ENCODE peak calls at places on chromosome 2, in eight cellular contexts. One of them, this sample, is unnamed.

GRCh38 chr2:146412625-146413024 is 1432.2 kb upstream of the ACVR2A start:
- DNase-seq in LHCN-M2: no peak
- DNase-seq in GF-D8: no peak
- DNase-seq in BJ: no peak
- DNase-seq in T-helper 9 cell: no peak
- DNase-seq in HT1080: no peak
- DNase-seq in T1000: no peak
- DNase-seq in activated T-cell treated with anti-CD3 and anti-CD28 coated beads, Interleukin-2, amount 50 U/mL, for 72 hours: no peak
- DNase-seq in this sample: no peak

GRCh38 chr2:61493523-61493942 is 22.6 kb upstream of the USP34 start:
- DNase-seq in BJ: no peak
- DNase-seq in LHCN-M2: peak
- DNase-seq in activated T-cell treated with anti-CD3 and anti-CD28 coated beads, Interleukin-2, amount 50 U/mL, for 72 hours: peak
- DNase-seq in T-helper 9 cell: no peak
- DNase-seq in HT1080: peak
- DNase-seq in T1000: no peak
- DNase-seq in GF-D8: no peak
- DNase-seq in this sample: no peak

GRCh38 chr2:127086800-127087737 is 19.9 kb downstream of the BIN1 start:
- DNase-seq in BJ: no peak
- DNase-seq in GF-D8: peak
- DNase-seq in activated T-cell treated with anti-CD3 and anti-CD28 coated beads, Interleukin-2, amount 50 U/mL, for 72 hours: no peak
- DNase-seq in T1000: no peak
- DNase-seq in T-helper 9 cell: no peak
- DNase-seq in LHCN-M2: no peak
- DNase-seq in HT1080: peak
- DNase-seq in this sample: peak

GRCh38 chr2:44997948-44998347 is 11.3 kb downstream of the SIX2 start:
- DNase-seq in T1000: no peak
- DNase-seq in BJ: no peak
- DNase-seq in LHCN-M2: peak
- DNase-seq in activated T-cell treated with anti-CD3 and anti-CD28 coated beads, Interleukin-2, amount 50 U/mL, for 72 hours: no peak
- DNase-seq in GF-D8: no peak
- DNase-seq in HT1080: no peak
- DNase-seq in T-helper 9 cell: no peak
- DNase-seq in this sample: no peak

GRCh38 chr2:167943877-167944276 is 303.5 kb downstream of the STK39 start:
- DNase-seq in activated T-cell treated with anti-CD3 and anti-CD28 coated beads, Interleukin-2, amount 50 U/mL, for 72 hours: no peak
- DNase-seq in HT1080: no peak
- DNase-seq in GF-D8: no peak
- DNase-seq in BJ: no peak
- DNase-seq in T1000: no peak
- DNase-seq in T-helper 9 cell: no peak
- DNase-seq in LHCN-M2: peak
- DNase-seq in this sample: no peak

GRCh38 chr2:176599796-176600485 is 330.7 kb downstream of the MTX2 start:
- DNase-seq in BJ: no peak
- DNase-seq in HT1080: no peak
- DNase-seq in LHCN-M2: no peak
- DNase-seq in T-helper 9 cell: no peak
- DNase-seq in T1000: no peak
- DNase-seq in activated T-cell treated with anti-CD3 and anti-CD28 coated beads, Interleukin-2, amount 50 U/mL, for 72 hours: no peak
- DNase-seq in GF-D8: no peak
- DNase-seq in this sample: no peak

GRCh38 chr2:233814063-233814435 is 35.9 kb downstream of the MROH2A start:
- DNase-seq in BJ: no peak
- DNase-seq in activated T-cell treated with anti-CD3 and anti-CD28 coated beads, Interleukin-2, amount 50 U/mL, for 72 hours: no peak
- DNase-seq in T-helper 9 cell: no peak
- DNase-seq in LHCN-M2: no peak
- DNase-seq in HT1080: peak
- DNase-seq in GF-D8: no peak
- DNase-seq in T1000: no peak
- DNase-seq in this sample: no peak

GRCh38 chr2:20351555-20352229 is 1.0 kb upstream of the PUM2 start:
- DNase-seq in activated T-cell treated with anti-CD3 and anti-CD28 coated beads, Interleukin-2, amount 50 U/mL, for 72 hours: no peak
- DNase-seq in HT1080: no peak
- DNase-seq in T1000: no peak
- DNase-seq in GF-D8: no peak
- DNase-seq in LHCN-M2: no peak
- DNase-seq in T-helper 9 cell: no peak
- DNase-seq in BJ: no peak
- DNase-seq in this sample: no peak

GRCh38 chr2:179218848-179219594 is 45.6 kb downstream of the SESTD1 start:
- DNase-seq in T1000: no peak
- DNase-seq in activated T-cell treated with anti-CD3 and anti-CD28 coated beads, Interleukin-2, amount 50 U/mL, for 72 hours: peak
- DNase-seq in LHCN-M2: peak
- DNase-seq in T-helper 9 cell: peak
- DNase-seq in HT1080: peak
- DNase-seq in GF-D8: no peak
- DNase-seq in BJ: no peak
- DNase-seq in this sample: peak

GRCh38 chr2:66701656-66702055 is 266.7 kb downstream of the MEIS1 start:
- DNase-seq in GF-D8: no peak
- DNase-seq in HT1080: no peak
- DNase-seq in activated T-cell treated with anti-CD3 and anti-CD28 coated beads, Interleukin-2, amount 50 U/mL, for 72 hours: no peak
- DNase-seq in T1000: no peak
- DNase-seq in T-helper 9 cell: no peak
- DNase-seq in LHCN-M2: no peak
- DNase-seq in BJ: no peak
- DNase-seq in this sample: no peak

GRCh38 chr2:45882707-45883106 is 231.2 kb downstream of the PRKCE start:
- DNase-seq in GF-D8: no peak
- DNase-seq in T-helper 9 cell: no peak
- DNase-seq in T1000: no peak
- DNase-seq in activated T-cell treated with anti-CD3 and anti-CD28 coated beads, Interleukin-2, amount 50 U/mL, for 72 hours: no peak
- DNase-seq in BJ: no peak
- DNase-seq in LHCN-M2: no peak
- DNase-seq in HT1080: peak
- DNase-seq in this sample: no peak

GRCh38 chr2:148947299-148947698 is 72.3 kb downstream of the KIF5C start:
- DNase-seq in GF-D8: no peak
- DNase-seq in LHCN-M2: no peak
- DNase-seq in HT1080: no peak
- DNase-seq in T-helper 9 cell: no peak
- DNase-seq in T1000: no peak
- DNase-seq in BJ: no peak
- DNase-seq in activated T-cell treated with anti-CD3 and anti-CD28 coated beads, Interleukin-2, amount 50 U/mL, for 72 hours: no peak
- DNase-seq in this sample: no peak

GRCh38 chr2:158845869-158846268 is 50.8 kb downstream of the DAPL1 start:
- DNase-seq in activated T-cell treated with anti-CD3 and anti-CD28 coated beads, Interleukin-2, amount 50 U/mL, for 72 hours: no peak
- DNase-seq in T-helper 9 cell: no peak
- DNase-seq in T1000: no peak
- DNase-seq in HT1080: no peak
- DNase-seq in BJ: no peak
- DNase-seq in GF-D8: no peak
- DNase-seq in LHCN-M2: peak
- DNase-seq in this sample: peak

GRCh38 chr2:74244286-74244685 is 45.9 kb downstream of the MTHFD2 start:
- DNase-seq in LHCN-M2: no peak
- DNase-seq in BJ: no peak
- DNase-seq in activated T-cell treated with anti-CD3 and anti-CD28 coated beads, Interleukin-2, amount 50 U/mL, for 72 hours: no peak
- DNase-seq in T1000: no peak
- DNase-seq in T-helper 9 cell: no peak
- DNase-seq in HT1080: no peak
- DNase-seq in GF-D8: no peak
- DNase-seq in this sample: no peak

GRCh38 chr2:167240671-167241070 is 352.4 kb downstream of the XIRP2 start:
- DNase-seq in HT1080: peak
- DNase-seq in LHCN-M2: no peak
- DNase-seq in GF-D8: no peak
- DNase-seq in T-helper 9 cell: no peak
- DNase-seq in T1000: no peak
- DNase-seq in activated T-cell treated with anti-CD3 and anti-CD28 coated beads, Interleukin-2, amount 50 U/mL, for 72 hours: no peak
- DNase-seq in BJ: no peak
- DNase-seq in this sample: no peak

GRCh38 chr2:206832886-206833285 is 67.5 kb downstream of the FASTKD2 start:
- DNase-seq in BJ: no peak
- DNase-seq in activated T-cell treated with anti-CD3 and anti-CD28 coated beads, Interleukin-2, amount 50 U/mL, for 72 hours: no peak
- DNase-seq in T-helper 9 cell: no peak
- DNase-seq in T1000: no peak
- DNase-seq in GF-D8: peak
- DNase-seq in HT1080: no peak
- DNase-seq in LHCN-M2: no peak
- DNase-seq in this sample: no peak

GRCh38 chr2:81658227-81658626 is 1353.7 kb upstream of the LRRTM1 start:
- DNase-seq in T1000: peak
- DNase-seq in HT1080: peak
- DNase-seq in GF-D8: no peak
- DNase-seq in LHCN-M2: no peak
- DNase-seq in T-helper 9 cell: no peak
- DNase-seq in activated T-cell treated with anti-CD3 and anti-CD28 coated beads, Interleukin-2, amount 50 U/mL, for 72 hours: peak
- DNase-seq in BJ: no peak
- DNase-seq in this sample: no peak

GRCh38 chr2:10331033-10331701 is 28.5 kb downstream of the HPCAL1 start:
- DNase-seq in LHCN-M2: no peak
- DNase-seq in BJ: no peak
- DNase-seq in HT1080: no peak
- DNase-seq in activated T-cell treated with anti-CD3 and anti-CD28 coated beads, Interleukin-2, amount 50 U/mL, for 72 hours: peak
- DNase-seq in GF-D8: peak
- DNase-seq in T1000: no peak
- DNase-seq in T-helper 9 cell: peak
- DNase-seq in this sample: no peak

GRCh38 chr2:161836664-161837063 is 212.4 kb downstream of the SLC4A10 start:
- DNase-seq in T1000: no peak
- DNase-seq in LHCN-M2: no peak
- DNase-seq in BJ: no peak
- DNase-seq in T-helper 9 cell: no peak
- DNase-seq in HT1080: no peak
- DNase-seq in GF-D8: no peak
- DNase-seq in activated T-cell treated with anti-CD3 and anti-CD28 coated beads, Interleukin-2, amount 50 U/mL, for 72 hours: no peak
- DNase-seq in this sample: no peak

GRCh38 chr2:216205486-216205885 is 96.3 kb downstream of the XRCC5 start:
- DNase-seq in activated T-cell treated with anti-CD3 and anti-CD28 coated beads, Interleukin-2, amount 50 U/mL, for 72 hours: no peak
- DNase-seq in LHCN-M2: no peak
- DNase-seq in T1000: no peak
- DNase-seq in T-helper 9 cell: no peak
- DNase-seq in GF-D8: no peak
- DNase-seq in HT1080: no peak
- DNase-seq in BJ: no peak
- DNase-seq in this sample: no peak

GRCh38 chr2:32553829-32554432 is 73.9 kb upstream of the TTC27 start:
- DNase-seq in T-helper 9 cell: no peak
- DNase-seq in HT1080: peak
- DNase-seq in BJ: no peak
- DNase-seq in LHCN-M2: peak
- DNase-seq in T1000: no peak
- DNase-seq in GF-D8: peak
- DNase-seq in activated T-cell treated with anti-CD3 and anti-CD28 coated beads, Interleukin-2, amount 50 U/mL, for 72 hours: no peak
- DNase-seq in this sample: peak

GRCh38 chr2:121473502-121473901 is 57.2 kb upstream of the RNU4ATAC start:
- DNase-seq in BJ: no peak
- DNase-seq in HT1080: no peak
- DNase-seq in LHCN-M2: no peak
- DNase-seq in T1000: no peak
- DNase-seq in GF-D8: no peak
- DNase-seq in activated T-cell treated with anti-CD3 and anti-CD28 coated beads, Interleukin-2, amount 50 U/mL, for 72 hours: no peak
- DNase-seq in T-helper 9 cell: no peak
- DNase-seq in this sample: no peak

GRCh38 chr2:110820128-110820527 is 87.8 kb downstream of the ACOXL start:
- DNase-seq in LHCN-M2: no peak
- DNase-seq in HT1080: no peak
- DNase-seq in T1000: no peak
- DNase-seq in activated T-cell treated with anti-CD3 and anti-CD28 coated beads, Interleukin-2, amount 50 U/mL, for 72 hours: no peak
- DNase-seq in GF-D8: no peak
- DNase-seq in BJ: no peak
- DNase-seq in T-helper 9 cell: no peak
- DNase-seq in this sample: no peak

GRCh38 chr2:229713371-229714079 is 830 bp downstream of the DNER start:
- DNase-seq in LHCN-M2: no peak
- DNase-seq in T1000: peak
- DNase-seq in HT1080: peak
- DNase-seq in GF-D8: no peak
- DNase-seq in BJ: no peak
- DNase-seq in activated T-cell treated with anti-CD3 and anti-CD28 coated beads, Interleukin-2, amount 50 U/mL, for 72 hours: peak
- DNase-seq in T-helper 9 cell: no peak
- DNase-seq in this sample: no peak

GRCh38 chr2:187985923-187986322 is 305.8 kb upstream of the GULP1 start:
- DNase-seq in T-helper 9 cell: no peak
- DNase-seq in LHCN-M2: no peak
- DNase-seq in activated T-cell treated with anti-CD3 and anti-CD28 coated beads, Interleukin-2, amount 50 U/mL, for 72 hours: no peak
- DNase-seq in HT1080: no peak
- DNase-seq in T1000: no peak
- DNase-seq in BJ: no peak
- DNase-seq in GF-D8: no peak
- DNase-seq in this sample: no peak

GRCh38 chr2:100241236-100241635 is 81.1 kb downstream of the LONRF2 start:
- DNase-seq in BJ: no peak
- DNase-seq in HT1080: no peak
- DNase-seq in activated T-cell treated with anti-CD3 and anti-CD28 coated beads, Interleukin-2, amount 50 U/mL, for 72 hours: no peak
- DNase-seq in LHCN-M2: no peak
- DNase-seq in GF-D8: no peak
- DNase-seq in T1000: no peak
- DNase-seq in T-helper 9 cell: no peak
- DNase-seq in this sample: no peak

GRCh38 chr2:187617925-187618324 is 63.7 kb upstream of the TFPI start:
- DNase-seq in LHCN-M2: peak
- DNase-seq in activated T-cell treated with anti-CD3 and anti-CD28 coated beads, Interleukin-2, amount 50 U/mL, for 72 hours: no peak
- DNase-seq in T1000: no peak
- DNase-seq in T-helper 9 cell: no peak
- DNase-seq in HT1080: no peak
- DNase-seq in BJ: no peak
- DNase-seq in GF-D8: no peak
- DNase-seq in this sample: no peak

GRCh38 chr2:46793423-46794416 is 121.9 kb downstream of the MCFD2 start:
- DNase-seq in T1000: no peak
- DNase-seq in BJ: no peak
- DNase-seq in GF-D8: no peak
- DNase-seq in HT1080: no peak
- DNase-seq in T-helper 9 cell: no peak
- DNase-seq in LHCN-M2: no peak
- DNase-seq in activated T-cell treated with anti-CD3 and anti-CD28 coated beads, Interleukin-2, amount 50 U/mL, for 72 hours: no peak
- DNase-seq in this sample: no peak

This sample was measured in HAP-1.